ENCODE peak calls at places on chromosomes 6 and 20, in ten cellular contexts. V is kidney tubule cell; B is renal cortical epithelial cell; F is GM12865; Z is GF-D8; O is uterus; Y is NCI-H1092; U is GM13976; G is activated naive CD8-positive, alpha-beta T cell treated with anti-CD3 and anti-CD28 coated beads for 36 hours; S is HCT116. P is an unnamed sample.

GRCh38 chr20:48190757-48191156 is 405.5 kb upstream of the SULF2 start:
- DNase-seq in F (no peak), Y (no peak), G (no peak), V (peak), S (no peak), O (no peak), B (peak), U (no peak), Z (no peak), P (no peak)

GRCh38 chr6:133568970-133569889 is 319.7 kb upstream of the TCF21 start:
- DNase-seq in G (no peak), O (peak), Z (peak), F (no peak), Y (peak), V (peak), S (peak), U (peak), B (peak), P (peak)

GRCh38 chr6:12892201-12892600 is 175.6 kb downstream of the PHACTR1 start:
- DNase-seq in Y (no peak), V (no peak), G (no peak), Z (no peak), O (no peak), U (no peak), B (no peak), F (no peak), S (no peak), P (no peak)

GRCh38 chr6:167710521-167710920 is 116.2 kb upstream of the AFDN start:
- DNase-seq in Y (no peak), S (no peak), O (no peak), G (no peak), B (no peak), V (no peak), U (no peak), Z (no peak), F (no peak), P (no peak)

GRCh38 chr6:71496018-71496800 is 207.6 kb downstream of the OGFRL1 start:
- DNase-seq in S (no peak), G (no peak), O (no peak), B (no peak), V (no peak), U (peak), F (peak), Y (no peak), Z (no peak), P (no peak)

GRCh38 chr20:13839421-13840092 is 54.7 kb downstream of the NDUFAF5 start:
- DNase-seq in Y (no peak), V (peak), Z (no peak), G (no peak), F (no peak), U (no peak), S (no peak), B (peak), O (no peak), P (no peak)

GRCh38 chr6:39314273-39314790 is at the start of gene KCNK17:
- DNase-seq in B (no peak), U (no peak), O (no peak), V (no peak), G (no peak), Z (no peak), Y (no peak), S (no peak), F (no peak), P (no peak)

GRCh38 chr6:16174368-16175078 is 45.6 kb downstream of the MYLIP start:
- DNase-seq in O (no peak), U (no peak), Y (no peak), Z (no peak), S (no peak), V (peak), B (peak), G (no peak), F (no peak), P (no peak)

GRCh38 chr6:33566182-33567084 is 13.6 kb downstream of the BAK1 start:
- DNase-seq in G (no peak), V (peak), F (no peak), B (no peak), S (no peak), O (no peak), U (no peak), Y (no peak), Z (no peak), P (peak)

GRCh38 chr6:33073431-33073871 is at the start of gene HLA-DPA1:
- DNase-seq in F (peak), Y (no peak), V (peak), O (peak), G (peak), U (peak), S (peak), Z (no peak), B (peak), P (no peak)

GRCh38 chr6:163415176-163415619 is 680 bp downstream of the QKI start:
- DNase-seq in U (peak), G (no peak), S (no peak), B (no peak), V (no peak), Z (no peak), F (peak), Y (no peak), O (peak), P (no peak)

GRCh38 chr6:159490298-159490937 is 202.6 kb downstream of the SOD2 start:
- DNase-seq in S (no peak), V (no peak), Y (no peak), B (no peak), O (no peak), F (no peak), U (no peak), G (no peak), Z (no peak), P (no peak)

GRCh38 chr6:160077526-160077925 is 44.1 kb upstream of the SLC22A1 start:
- DNase-seq in V (no peak), F (no peak), G (no peak), Z (no peak), S (no peak), U (no peak), Y (no peak), B (no peak), O (no peak), P (no peak)

GRCh38 chr6:43492673-43493072 is 15.3 kb downstream of the TJAP1 start:
- DNase-seq in B (no peak), S (no peak), G (no peak), Y (no peak), Z (no peak), F (no peak), V (no peak), O (no peak), U (no peak), P (no peak)

GRCh38 chr6:159117031-159117430 is 52.2 kb upstream of the FNDC1 start:
- DNase-seq in S (no peak), Y (no peak), B (no peak), O (no peak), V (no peak), U (no peak), Z (no peak), G (no peak), F (no peak), P (no peak)

GRCh38 chr20:25389381-25389857 is 1.2 kb downstream of the ABHD12 start:
- DNase-seq in B (no peak), O (no peak), Z (no peak), G (no peak), F (peak), S (no peak), U (no peak), V (peak), Y (no peak), P (no peak)

GRCh38 chr6:36487698-36488097 is 44.9 kb downstream of the KCTD20 start:
- DNase-seq in F (no peak), G (no peak), B (no peak), O (no peak), Y (no peak), U (no peak), S (no peak), Z (no peak), V (no peak), P (no peak)

GRCh38 chr20:45097485-45098095 is 3.3 kb downstream of the KCNS1 start:
- DNase-seq in B (peak), V (peak), Z (no peak), F (peak), S (no peak), U (peak), O (no peak), G (peak), Y (no peak), P (no peak)

GRCh38 chr20:46894971-46895905 is 595 bp downstream of the EYA2 start:
- DNase-seq in F (peak), S (no peak), Z (no peak), G (no peak), U (no peak), O (no peak), B (peak), V (peak), Y (peak), P (peak)

GRCh38 chr6:14703586-14703985 is 542.3 kb upstream of the JARID2 start:
- DNase-seq in Z (no peak), G (no peak), U (no peak), V (no peak), Y (no peak), S (no peak), F (no peak), O (no peak), B (peak), P (no peak)

GRCh38 chr6:82040405-82041221 is 206.9 kb downstream of the IBTK start:
- DNase-seq in O (peak), S (peak), G (no peak), U (no peak), Y (no peak), V (peak), Z (no peak), B (peak), F (peak), P (peak)

GRCh38 chr6:7996538-7997225 is 67.5 kb downstream of the BLOC1S5 start:
- DNase-seq in O (peak), Z (no peak), V (peak), S (no peak), G (no peak), B (peak), U (no peak), Y (no peak), F (no peak), P (no peak)

GRCh38 chr6:134345780-134346179 is 27.9 kb upstream of the SGK1 start:
- DNase-seq in S (no peak), G (no peak), U (no peak), V (no peak), Y (no peak), Z (no peak), O (no peak), B (no peak), F (no peak), P (no peak)

GRCh38 chr20:44326391-44327159 is 10.3 kb upstream of the R3HDML start:
- DNase-seq in F (no peak), O (no peak), B (no peak), U (no peak), Y (no peak), G (peak), S (no peak), Z (no peak), V (no peak), P (no peak)

GRCh38 chr20:36384022-36384619 is 78.0 kb downstream of the DLGAP4 start:
- DNase-seq in S (peak), G (peak), F (peak), Z (no peak), O (no peak), V (peak), B (peak), U (peak), Y (no peak), P (peak)

GRCh38 chr6:86586195-86586594 is 351.1 kb upstream of the HTR1E start:
- DNase-seq in V (no peak), O (no peak), G (no peak), Z (no peak), S (no peak), U (no peak), B (no peak), Y (no peak), F (no peak), P (no peak)

GRCh38 chr20:8940311-8940710 is 128.6 kb upstream of the PLCB4 start:
- DNase-seq in B (peak), Z (no peak), O (no peak), S (no peak), V (peak), F (no peak), G (no peak), U (no peak), Y (no peak), P (no peak)

GRCh38 chr6:111736005-111736607 is 130.4 kb upstream of the TRAF3IP2 start:
- DNase-seq in G (no peak), Y (no peak), V (no peak), F (no peak), O (no peak), S (no peak), U (no peak), B (no peak), Z (no peak), P (no peak)

GRCh38 chr6:38396209-38396608 is 243.5 kb downstream of the BTBD9 start:
- DNase-seq in S (no peak), F (no peak), B (peak), G (no peak), O (no peak), Z (no peak), V (peak), U (no peak), Y (no peak), P (no peak)

GRCh38 chr20:25083141-25083772 is 1.3 kb upstream of the VSX1 start:
- DNase-seq in G (no peak), F (no peak), O (no peak), U (no peak), Z (no peak), B (no peak), V (no peak), S (no peak), Y (no peak), P (no peak)

GRCh38 chr20:17810847-17811604 is 111.3 kb downstream of the BANF2 start:
- DNase-seq in B (no peak), Z (no peak), G (no peak), O (no peak), F (peak), U (no peak), V (no peak), Y (no peak), S (no peak), P (no peak)

GRCh38 chr6:29861521-29862255 is 34.1 kb downstream of the HLA-G start:
- DNase-seq in O (no peak), Z (no peak), V (no peak), U (no peak), Y (no peak), F (no peak), G (no peak), S (no peak), B (no peak), P (no peak)

P was measured in Caki2.